ENCODE peak calls at places on chromosomes 13 and 19, in ten cellular contexts. H is IMR-90, B is uterus, W is tibial nerve, E is endothelial cell of umbilical vein, V is transverse colon, U is right lobe of liver, M is stomach, Z is adrenal gland, S is body of pancreas. D is an unnamed sample.
A peak's percentile ranks its signal among the peaks of the same experiment; 100 is the strongest.

GRCh38 chr13:72221276-72221962 is 354.4 kb upstream of the DACH1 start:
- DNase-seq in U (peak; percentile 40), B (no peak), H (no peak), V (peak; percentile 40), Z (peak; percentile 39), E (peak; percentile 28), W (no peak), S (peak; percentile 67), M (no peak), D (peak; percentile 57)

GRCh38 chr13:22428188-22428828 is 752.5 kb upstream of the SGCG start:
- DNase-seq in M (no peak), E (no peak), Z (peak; percentile 49), W (no peak), U (no peak), S (no peak), V (no peak), H (no peak), B (no peak), D (no peak)

GRCh38 chr19:3507371-3508120 is 1.4 kb downstream of the FZR1 start:
- DNase-seq in H (no peak), S (peak; percentile 68), B (no peak), Z (no peak), W (no peak), M (peak; percentile 35), E (peak; percentile 11), V (peak; percentile 46), U (peak; percentile 81), D (peak; percentile 21)

GRCh38 chr13:40102854-40103253 is 447.4 kb downstream of the COG6 start:
- DNase-seq in Z (peak; percentile 73), U (no peak), H (peak; percentile 65), B (peak; percentile 32), V (no peak), S (no peak), W (no peak), E (no peak), M (peak; percentile 52), D (no peak)

GRCh38 chr19:38781058-38781457 is 7.7 kb upstream of the LGALS7 start:
- DNase-seq in Z (no peak), H (no peak), B (no peak), V (no peak), E (no peak), W (no peak), M (no peak), U (no peak), S (no peak), D (peak; percentile 90)

GRCh38 chr19:36665832-36666231 is 805 bp downstream of the ZNF461 start:
- DNase-seq in U (no peak), Z (no peak), B (no peak), V (no peak), H (no peak), M (no peak), S (no peak), W (no peak), E (no peak), D (no peak)

GRCh38 chr13:98674968-98675528 is 77.4 kb downstream of the SLC15A1 start:
- DNase-seq in S (no peak), Z (no peak), M (no peak), W (no peak), H (no peak), V (no peak), U (no peak), B (no peak), E (no peak), D (no peak)

GRCh38 chr19:15534957-15535864 is 26.9 kb downstream of the CYP4F22 start:
- DNase-seq in W (no peak), S (no peak), V (no peak), Z (no peak), H (no peak), U (no peak), M (no peak), B (no peak), E (no peak), D (no peak)

GRCh38 chr19:44890366-44891015 is 563 bp upstream of the TOMM40 start:
- DNase-seq in V (no peak), W (no peak), M (no peak), Z (peak; percentile 100), E (peak; percentile 100), U (peak; percentile 100), B (peak; percentile 100), S (no peak), H (peak; percentile 100), D (peak; percentile 100)

GRCh38 chr19:32066056-32066455 is 279.4 kb upstream of the ZNF507 start:
- DNase-seq in H (no peak), V (no peak), U (no peak), Z (no peak), B (no peak), S (no peak), M (no peak), E (no peak), W (no peak), D (no peak)

GRCh38 chr19:24140099-24140498 is 53.1 kb downstream of the ZNF254 start:
- DNase-seq in V (no peak), E (peak; percentile 24), H (peak; percentile 96), W (no peak), U (no peak), Z (no peak), S (no peak), M (no peak), B (no peak), D (no peak)

DNA sequence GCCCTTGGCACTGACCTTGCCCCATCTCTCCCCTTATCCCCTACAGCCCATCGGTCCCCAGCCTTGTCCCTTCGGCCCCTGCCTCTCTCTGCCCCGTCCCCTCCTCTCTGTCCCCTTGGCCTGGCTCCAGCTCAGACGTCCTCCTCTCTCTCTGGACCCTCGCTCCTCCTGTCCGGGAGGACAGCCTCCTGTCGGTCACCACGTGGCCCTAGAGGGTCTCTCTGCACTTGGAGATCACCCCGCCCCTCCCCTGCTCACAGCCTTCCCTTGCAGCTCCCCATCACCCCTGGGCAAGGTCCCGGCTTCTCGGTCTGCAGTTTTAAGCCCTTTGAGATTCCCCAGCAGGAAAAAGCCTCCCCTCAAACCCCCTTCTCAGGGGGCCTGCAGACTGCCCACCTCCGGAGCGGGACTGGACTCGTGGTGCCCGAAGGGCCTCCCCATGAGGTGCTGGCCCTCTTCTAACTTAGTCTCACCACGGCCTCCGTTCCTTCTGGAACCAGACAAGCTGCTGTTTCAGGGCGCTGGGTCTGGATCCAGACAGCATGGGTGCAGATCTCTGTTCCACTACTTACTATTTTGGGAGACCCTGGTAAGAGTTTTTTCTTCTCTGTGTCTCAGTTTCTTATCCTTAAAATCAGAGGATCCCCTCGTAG is 3.3 kb upstream of the KLK15 start:
- DNase-seq in B (no peak), E (no peak), H (no peak), V (peak; percentile 17), S (no peak), Z (no peak), M (no peak), U (no peak), W (no peak), D (no peak)
- TF ChIP-seq POLR2A in B (no peak), E (no peak), H (no peak), V (no peak), S (no peak), Z (no peak), M (no peak), U (no peak), W (no peak), D (no peak)

GRCh38 chr19:17606786-17607185 is 51.3 kb downstream of the COLGALT1 start:
- DNase-seq in Z (no peak), E (no peak), S (no peak), V (no peak), U (no peak), W (no peak), H (no peak), B (no peak), M (no peak), D (no peak)
- H3K4me3 ChIP-seq in Z (no peak overlapping the region), E (no peak overlapping the region), S (no peak overlapping the region), V (no peak overlapping the region), U (no peak overlapping the region), W (no peak overlapping the region), H (no peak overlapping the region), B (no peak overlapping the region), M (peak overlapping the region; percentile 51), D (peak overlapping the region; percentile 45)

GRCh38 chr19:11581740-11582139 is 4.3 kb upstream of the ACP5 start:
- DNase-seq in W (no peak), S (no peak), H (peak; percentile 52), V (peak; percentile 25), B (no peak), Z (no peak), M (no peak), U (no peak), E (no peak), D (no peak)

GRCh38 chr19:11580665-11581418 is 3.4 kb upstream of the ACP5 start:
- DNase-seq in E (peak; percentile 79), W (no peak), M (peak; percentile 46), B (no peak), U (peak; percentile 49), S (no peak), Z (no peak), H (peak; percentile 8), V (no peak), D (no peak)

GRCh38 chr19:11576186-11576585 is 1.3 kb downstream of the ACP5 start:
- DNase-seq in H (no peak), B (no peak), S (no peak), U (no peak), W (no peak), E (no peak), Z (no peak), M (no peak), V (no peak), D (no peak)

GRCh38 chr19:11577451-11578341 is at the start of gene ACP5:
- DNase-seq in V (no peak), S (no peak), H (no peak), Z (no peak), U (no peak), M (no peak), E (no peak), B (no peak), W (no peak), D (no peak)

DNA sequence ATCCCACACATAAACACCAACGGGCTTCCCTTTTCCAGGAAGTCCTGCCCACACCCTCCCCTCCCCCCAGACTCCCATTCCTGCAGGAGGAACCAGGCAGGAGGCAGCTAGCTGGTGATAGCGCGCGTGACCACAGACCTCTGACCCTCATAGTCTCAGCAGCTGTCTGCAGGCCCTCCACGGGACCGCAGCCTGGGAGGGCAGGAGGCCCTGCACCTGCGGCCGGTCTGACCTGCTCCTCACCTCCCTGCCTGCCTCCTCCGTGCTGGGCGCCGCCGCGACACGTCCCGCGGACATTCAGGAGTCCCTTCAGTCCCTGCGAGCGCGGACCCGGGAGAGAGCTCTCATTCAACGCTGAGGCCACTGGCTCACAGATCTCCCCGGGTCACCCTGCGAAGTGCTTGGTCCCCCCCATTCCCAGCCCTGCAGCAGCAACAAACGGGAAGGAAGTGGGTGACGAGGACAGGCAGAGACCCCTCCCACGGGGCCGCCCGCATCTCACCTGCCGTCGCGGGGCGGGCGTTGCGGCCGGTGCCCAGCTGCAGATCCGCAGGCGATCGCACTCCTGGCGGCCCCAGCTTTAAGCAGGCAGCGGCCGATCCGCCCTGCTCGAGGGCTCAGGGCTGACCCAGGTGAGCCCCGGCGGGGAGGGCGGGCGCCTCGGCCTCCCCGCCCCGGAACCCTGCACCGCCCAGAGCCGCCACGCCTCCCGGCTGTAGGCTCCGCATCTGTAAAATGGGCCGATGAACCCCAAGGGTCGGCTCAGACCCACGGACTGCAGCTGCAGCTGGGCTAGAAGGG is 1.1 kb upstream of the ACP5 start:
- DNase-seq in Z (no peak), S (peak; percentile 61), E (peak; percentile 19), M (peak; percentile 67), B (peak; percentile 46), V (peak; percentile 61), W (no peak), H (no peak), U (peak; percentile 75), D (peak; percentile 59)
- TF ChIP-seq POLR2A in Z (no peak), S (no peak), E (no peak), M (no peak), B (no peak), V (no peak), W (peak; percentile 15), H (no peak), U (no peak), D (no peak)

GRCh38 chr19:17268754-17269153 is 1.5 kb downstream of the BABAM1 start:
- DNase-seq in Z (no peak), U (no peak), H (no peak), W (no peak), E (no peak), V (no peak), S (no peak), B (no peak), M (no peak), D (no peak)
- H3K4me3 ChIP-seq in Z (no peak overlapping the region), U (no peak overlapping the region), H (no peak overlapping the region), W (no peak overlapping the region), E (no peak overlapping the region), V (no peak overlapping the region), S (no peak overlapping the region), B (no peak overlapping the region), M (no peak overlapping the region), D (no peak overlapping the region)